ENCODE peak calls at places on chromosomes 11 and 22, in six cellular contexts. J is HCT116, B is K562, W is HepG2, D is H1, G is SK-N-SH. L is an unnamed sample.

GRCh38 chr22:36913431-36914382 is at the start of gene CSF2RB:
- DNase-seq in J (no peak), B (no peak), W (no peak), D (no peak), G (no peak), L (no peak)

GRCh38 chr22:49670610-49671330 is 156.9 kb downstream of the BRD1 start:
- DNase-seq in J (no peak), B (no peak), W (no peak), D (no peak), G (peak; percentile 63), L (no peak)

GRCh38 chr22:50697667-50698506 is 25.3 kb downstream of the SHANK3 start:
- DNase-seq in J (no peak), B (no peak), W (no peak), D (no peak), G (peak; percentile 76), L (no peak)

GRCh38 chr22:23061471-23062280 is 8.6 kb upstream of the GNAZ start:
- DNase-seq in J (no peak), B (peak; percentile 45), W (no peak), D (no peak), G (peak; percentile 5), L (no peak)

GRCh38 chr11:86809561-86809960 is 9.2 kb downstream of the PRSS23 start:
- DNase-seq in J (no peak), B (no peak), W (no peak), D (no peak), G (no peak), L (no peak)

GRCh38 chr11:10307411-10308207 is 2.7 kb downstream of the ADM start:
- DNase-seq in J (peak; percentile 84), B (peak; percentile 83), W (peak; percentile 71), D (no peak), G (peak; percentile 91), L (peak; percentile 60)

GRCh38 chr11:1442163-1442562 is 44.4 kb downstream of the MOB2 start:
- DNase-seq in J (no peak), B (peak; percentile 60), W (no peak), D (no peak), G (peak; percentile 71), L (no peak)

GRCh38 chr11:31479073-31479472 is 30.3 kb downstream of the IMMP1L start:
- DNase-seq in J (no peak), B (no peak), W (no peak), D (no peak), G (no peak), L (no peak)

GRCh38 chr11:121722431-121723256 is 269.9 kb upstream of the SORL1-AS1 start:
- DNase-seq in J (no peak), B (no peak), W (peak; percentile 87), D (peak; percentile 33), G (peak; percentile 82), L (no peak)

GRCh38 chr22:28822930-28823481 is 22.6 kb upstream of the XBP1 start:
- DNase-seq in J (no peak), B (no peak), W (peak; percentile 73), D (no peak), G (no peak), L (no peak)

GRCh38 chr22:31086703-31087330 is 5.7 kb downstream of the SMTN start:
- DNase-seq in J (no peak), B (peak; percentile 66), W (no peak), D (no peak), G (peak; percentile 13), L (no peak)

GRCh38 chr11:108648528-108648885 is 16.4 kb upstream of the DDX10 start:
- DNase-seq in J (no peak), B (no peak), W (no peak), D (no peak), G (no peak), L (no peak)

GRCh38 chr11:1918436-1919315 is 827 bp upstream of the TNNT3 start:
- DNase-seq in J (no peak), B (no peak), W (no peak), D (no peak), G (peak; percentile 38), L (no peak)

DNA sequence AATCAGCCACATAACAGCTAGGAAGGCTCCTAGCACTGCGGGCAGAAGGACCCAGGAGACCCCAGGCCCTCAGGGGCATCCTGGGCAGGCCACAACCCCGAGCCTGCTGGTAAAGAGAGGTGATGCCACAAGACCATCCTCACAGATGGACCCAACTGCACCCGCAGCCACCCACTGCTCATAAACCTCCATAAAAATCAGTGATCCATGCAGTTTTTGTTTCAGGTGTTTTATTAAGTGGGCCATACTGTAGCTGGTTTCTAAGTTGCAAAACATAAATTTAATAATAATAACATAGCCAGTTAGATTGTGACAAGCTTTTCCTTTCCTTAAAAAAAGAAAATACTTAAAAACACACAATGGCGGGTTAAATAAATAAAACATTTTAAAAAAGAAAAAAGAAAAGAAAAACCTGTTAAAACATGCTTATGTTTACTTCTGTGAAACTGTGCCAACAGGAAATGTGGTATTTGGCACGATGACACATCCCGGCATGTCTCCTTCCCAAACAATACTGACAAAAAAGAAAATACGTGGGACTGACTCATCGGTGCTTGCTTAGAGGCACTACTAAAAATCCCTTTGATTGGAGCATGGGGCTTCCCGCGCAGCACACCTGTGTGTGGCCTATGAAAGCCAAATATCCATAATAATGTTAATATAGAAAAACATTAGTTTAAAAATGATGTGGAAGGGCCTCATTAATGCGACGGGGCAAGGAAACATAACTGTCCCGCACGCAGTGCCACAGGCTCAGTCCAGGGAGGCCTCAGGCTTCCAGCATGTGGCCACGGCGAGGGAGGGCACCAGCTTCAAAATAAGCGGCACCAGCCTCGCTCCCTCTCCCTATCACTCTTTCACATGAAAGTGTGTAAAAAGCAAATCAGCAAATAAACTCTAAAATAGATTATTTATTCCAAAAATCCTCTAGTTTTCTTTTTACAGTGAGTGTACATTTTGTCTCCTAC is 47.5 kb upstream of the SCUBE2 start:
- DNase-seq in J (peak; percentile 75), B (no peak), W (peak; percentile 47), D (no peak), G (no peak), L (no peak)
- TF ChIP-seq SIN3A in J (peak; percentile 81), B (no peak), W (no peak), D (no peak), G (peak; percentile 64), L (no peak)

DNA sequence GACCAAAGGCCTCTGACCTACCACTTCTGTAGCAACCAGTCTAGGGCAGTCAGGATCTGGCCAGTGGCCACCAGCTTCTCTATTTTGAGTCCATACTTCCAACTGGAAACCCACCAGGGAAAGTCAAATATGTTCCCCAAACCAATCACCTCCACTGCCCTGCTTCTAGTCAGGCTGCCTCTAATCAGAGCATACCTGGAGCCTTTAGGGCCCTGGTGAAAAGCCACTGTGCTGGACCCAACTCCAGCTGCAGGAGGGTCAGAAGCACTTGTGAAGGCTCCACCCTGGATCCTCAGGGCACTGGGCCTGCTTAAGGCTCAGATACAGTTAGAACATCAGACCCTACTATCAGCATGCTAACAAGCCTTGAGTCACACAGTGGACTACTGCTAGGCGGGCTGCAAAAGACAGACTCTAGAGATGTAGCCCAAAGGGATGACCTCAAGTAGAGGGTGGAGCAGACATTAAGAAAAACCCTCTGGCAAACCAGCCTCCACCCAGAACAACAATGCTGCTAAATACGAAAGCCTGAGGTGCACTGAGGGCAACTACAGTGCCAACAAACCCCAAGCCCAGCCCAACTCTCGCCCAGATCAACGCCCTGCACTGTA is 69.2 kb downstream of the DGCR2 start:
- DNase-seq in J (no peak), B (no peak), W (no peak), D (no peak), G (no peak), L (no peak)
- TF ChIP-seq MAX in J (no peak), B (peak; percentile 21), W (no peak), D (no peak), G (no peak), L (no peak)

GRCh38 chr11:34443136-34443535 is 4.4 kb downstream of the CAT start:
- DNase-seq in J (no peak), B (no peak), W (no peak), D (no peak), G (no peak), L (no peak)

GRCh38 chr11:34441814-34442213 is 3.1 kb downstream of the CAT start:
- DNase-seq in J (no peak), B (no peak), W (no peak), D (no peak), G (no peak), L (no peak)

GRCh38 chr11:34437224-34437879 is 1.4 kb upstream of the CAT start:
- DNase-seq in J (no peak), B (no peak), W (no peak), D (no peak), G (no peak), L (no peak)

GRCh38 chr11:34438529-34439507 is at the start of gene CAT:
- DNase-seq in J (peak; percentile 94), B (peak; percentile 99), W (peak; percentile 92), D (no peak), G (peak; percentile 98), L (peak; percentile 93)

GRCh38 chr11:34439521-34440258 is 956 bp downstream of the CAT start:
- DNase-seq in J (no peak), B (no peak), W (peak; percentile 59), D (no peak), G (peak; percentile 22), L (no peak)
- H3K4me1 ChIP-seq in J (peaks cover 21% of the 10 kb centered on the region), B (peaks cover 4% of the 10 kb centered on the region), W (peaks cover 55% of the 10 kb centered on the region), D (no peaks in the 10 kb centered on the region), G (peaks cover 14% of the 10 kb centered on the region), L (peaks cover 26% of the 10 kb centered on the region)

GRCh38 chr11:345179-345578 is 24.1 kb upstream of the B4GALNT4 start:
- DNase-seq in J (no peak), B (no peak), W (no peak), D (no peak), G (no peak), L (no peak)
- TF ChIP-seq SIN3A in J (no peak), B (no peak), W (no peak), D (no peak), G (no peak), L (no peak)

GRCh38 chr11:123580557-123581275 is 73.7 kb downstream of the SCN3B start:
- DNase-seq in J (peak; percentile 41), B (peak; percentile 87), W (peak; percentile 33), D (peak; percentile 67), G (peak; percentile 89), L (no peak)
- TF ChIP-seq MAX in J (peak; percentile 80), B (no peak), W (peak; percentile 50), D (peak; percentile 95), G (no peak), L (no peak)

GRCh38 chr11:16040151-16040550 is 316.2 kb downstream of the SOX6 start:
- DNase-seq in J (no peak), B (no peak), W (no peak), D (no peak), G (no peak), L (no peak)
- H3K4me1 ChIP-seq in J (no peaks in the 10 kb centered on the region), B (no peaks in the 10 kb centered on the region), W (no peaks in the 10 kb centered on the region), D (no peaks in the 10 kb centered on the region), G (no peaks in the 10 kb centered on the region), L (no peaks in the 10 kb centered on the region)

DNA sequence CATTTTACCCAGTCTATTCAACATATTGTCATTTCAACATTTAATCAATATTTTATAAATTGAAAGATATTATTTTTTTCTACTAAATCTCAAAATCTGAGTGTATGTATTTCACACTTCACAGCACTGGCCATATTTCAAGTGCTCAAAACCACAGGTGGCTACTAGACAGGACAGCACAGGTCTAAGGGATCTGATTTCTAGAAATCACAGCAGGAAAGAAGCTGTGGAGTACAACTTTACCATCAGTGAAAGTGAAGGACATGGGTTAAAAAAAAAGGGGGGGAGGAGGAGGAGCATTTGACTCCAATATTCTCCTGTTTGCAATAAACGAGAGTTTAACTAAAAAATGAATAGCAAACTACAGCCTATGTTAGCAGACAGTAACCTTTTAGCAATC is 4.5 kb downstream of the PRDM10 start:
- DNase-seq in J (no peak), B (no peak), W (no peak), D (no peak), G (no peak), L (no peak)
- TF ChIP-seq SIN3A in J (no peak), B (no peak), W (no peak), D (no peak), G (no peak), L (no peak)

L was measured in GM12878.